ENCODE peak calls at places on chromosomes 13 and 19, in five cellular contexts. T is mesendoderm; F is H54; Q is hepatic stellate cell; K is stimulated activated CD4-positive, alpha-beta T cell treated with anti-CD3 and anti-CD28 coated beads, Interleukin-4, amount 100 ng/mL, for 48 hours. S is an unnamed sample.

GRCh38 chr13:58907347-58907746 is 1256.4 kb downstream of the DIAPH3 start:
- DNase-seq in T (no peak), F (no peak), Q (no peak), K (no peak), S (no peak)

GRCh38 chr13:101915333-101915732 is 462.9 kb downstream of the ITGBL1 start:
- DNase-seq in T (no peak), F (no peak), Q (no peak), K (no peak), S (no peak)

GRCh38 chr13:94236876-94237275 is 242.6 kb downstream of the DCT start:
- DNase-seq in T (no peak), F (no peak), Q (no peak), K (no peak), S (no peak)

GRCh38 chr13:76638160-76638559 is 248.0 kb downstream of the KCTD12 start:
- DNase-seq in T (no peak), F (no peak), Q (no peak), K (no peak), S (no peak)

GRCh38 chr13:108700421-108701170 is 71.2 kb downstream of the MYO16 start:
- DNase-seq in T (no peak), F (no peak), Q (no peak), K (no peak), S (peak)

GRCh38 chr13:93345061-93345460 is 118.5 kb downstream of the GPC6 start:
- DNase-seq in T (peak), F (no peak), Q (no peak), K (no peak), S (no peak)

GRCh38 chr13:32581177-32581786 is 5.0 kb upstream of the PDS5B start:
- DNase-seq in T (no peak), F (no peak), Q (peak), K (no peak), S (no peak)

GRCh38 chr19:45524575-45525129 is 17.4 kb downstream of the VASP start:
- DNase-seq in T (no peak), F (no peak), Q (no peak), K (no peak), S (no peak)

GRCh38 chr19:10271543-10272086 is 695 bp downstream of the ICAM1 start:
- DNase-seq in T (no peak), F (no peak), Q (peak), K (no peak), S (no peak)

GRCh38 chr13:27970382-27971235 is 1.5 kb upstream of the CDX2 start:
- DNase-seq in T (peak), F (no peak), Q (no peak), K (no peak), S (no peak)

GRCh38 chr13:25584975-25585374 is 213.2 kb downstream of the ATP8A2 start:
- DNase-seq in T (no peak), F (no peak), Q (no peak), K (no peak), S (no peak)

GRCh38 chr13:45231722-45232121 is 30.9 kb upstream of the KCTD4 start:
- DNase-seq in T (peak), F (no peak), Q (peak), K (no peak), S (no peak)

GRCh38 chr13:100987993-100988392 is 313.4 kb upstream of the TMTC4 start:
- DNase-seq in T (peak), F (no peak), Q (peak), K (no peak), S (no peak)

GRCh38 chr19:45075215-45076028 is 856 bp downstream of the ZNF296 start:
- DNase-seq in T (peak), F (no peak), Q (peak), K (no peak), S (peak)

GRCh38 chr13:87120476-87120875 is 550.7 kb upstream of the SLITRK5 start:
- DNase-seq in T (no peak), F (no peak), Q (no peak), K (no peak), S (no peak)

GRCh38 chr13:75635621-75636338 is at the start of gene LMO7:
- DNase-seq in T (peak), F (peak), Q (peak), K (peak), S (peak)

GRCh38 chr13:30457306-30457891 is 8.3 kb downstream of the HMGB1 start:
- DNase-seq in T (no peak), F (no peak), Q (no peak), K (no peak), S (no peak)

GRCh38 chr13:67438465-67438864 is 208.3 kb upstream of the PCDH9 start:
- DNase-seq in T (peak), F (no peak), Q (no peak), K (no peak), S (peak)

GRCh38 chr13:72565893-72566292 is 161.5 kb downstream of the MZT1 start:
- DNase-seq in T (peak), F (no peak), Q (no peak), K (no peak), S (no peak)

GRCh38 chr19:58474291-58474996 is 1.7 kb upstream of the ZNF446 start:
- DNase-seq in T (no peak), F (peak), Q (peak), K (no peak), S (no peak)

GRCh38 chr13:72716776-72717175 is 10.7 kb downstream of the MZT1 start:
- DNase-seq in T (no peak), F (no peak), Q (no peak), K (no peak), S (no peak)

GRCh38 chr19:50646074-50646807 is 3.0 kb upstream of the C19orf81 start:
- DNase-seq in T (no peak), F (peak), Q (peak), K (no peak), S (peak)

GRCh38 chr19:3121821-3122511 is 13.9 kb upstream of the GNA15 start:
- DNase-seq in T (no peak), F (no peak), Q (no peak), K (no peak), S (no peak)

GRCh38 chr13:96958286-96958891 is 35.9 kb downstream of the OXGR1 start:
- DNase-seq in T (peak), F (no peak), Q (peak), K (no peak), S (no peak)

GRCh38 chr19:18845961-18846360 is 14.2 kb downstream of the UPF1 start:
- DNase-seq in T (no peak), F (no peak), Q (no peak), K (no peak), S (no peak)

GRCh38 chr19:49070416-49070815 is 2.1 kb downstream of the KCNA7 start:
- DNase-seq in T (no peak), F (no peak), Q (no peak), K (no peak), S (no peak)

GRCh38 chr19:13633109-13633508 is 126.8 kb upstream of the CACNA1A start:
- DNase-seq in T (no peak), F (no peak), Q (no peak), K (no peak), S (no peak)

S was measured in A549.